ENCODE peak calls at places on chromosomes 5 and 9, in five cellular contexts. K is WERI-Rb-1; A is activated T-helper 1 cell treated with anti-CD3 and anti-CD28 coated beads, Interleukin-12 subunit alpha, Interleukin-12 subunit beta, Interleukin-2, Interleukin-4 antibody, amounts not matched to agents 30 ng/mL and 10 ng/mL and 1 ng/mL, durations not matched to agents 14 hours and 24 hours and 36 hours; I is T-helper 2 cell; R is left lung. N is an unnamed sample.

GRCh38 chr5:127417534-127417933 is 99.9 kb upstream of the PRRC1 start:
- DNase-seq in I (no peak), R (no peak), A (no peak), K (no peak), N (no peak)

GRCh38 chr5:52728686-52729085 is 59.0 kb upstream of the ITGA1 start:
- DNase-seq in K (no peak), R (no peak), A (no peak), I (no peak), N (no peak)

GRCh38 chr5:111927191-111927590 is 170.2 kb upstream of the NREP start:
- DNase-seq in R (no peak), A (no peak), I (no peak), K (no peak), N (no peak)

GRCh38 chr5:10741661-10742060 is 19.4 kb downstream of the DAP start:
- DNase-seq in A (no peak), I (no peak), K (peak; percentile 37), R (no peak), N (no peak)

GRCh38 chr5:2093859-2094615 is 211.3 kb upstream of the IRX4 start:
- DNase-seq in A (no peak), K (no peak), R (no peak), I (no peak), N (no peak)

GRCh38 chr5:58455966-58456365 is 3.9 kb downstream of the PLK2 start:
- DNase-seq in I (no peak), A (no peak), R (no peak), K (no peak), N (no peak)

GRCh38 chr5:82387041-82387818 is 109.1 kb upstream of the RPS23 start:
- DNase-seq in K (no peak), I (no peak), A (no peak), R (no peak), N (no peak)

GRCh38 chr5:11377896-11378295 is 526.4 kb downstream of the CTNND2 start:
- DNase-seq in R (no peak), I (no peak), A (no peak), K (no peak), N (peak; percentile 25)

GRCh38 chr9:24582363-24583126 is 36.8 kb upstream of the IZUMO3 start:
- DNase-seq in A (no peak), I (no peak), K (no peak), R (no peak), N (no peak)

GRCh38 chr5:99060306-99061261 is 131.8 kb upstream of the CHD1 start:
- DNase-seq in I (peak; percentile 76), A (peak; percentile 69), R (peak; percentile 66), K (peak; percentile 75), N (peak; percentile 54)

N was measured in HTR-8/SVneo.